ENCODE peak calls at places on chromosomes 16 and 17, in four cellular contexts. One of them, this sample, is unnamed.
A peak's percentile ranks its signal among the peaks of the same experiment; 100 is the strongest.

GRCh38 chr17:44105483-44105882 is 18.0 kb downstream of the HDAC5 start:
- ATAC-seq in left ventricle myocardium superior: no peak
- ATAC-seq in T-cell: no peak
- ATAC-seq in left lung: no peak
- ATAC-seq in this sample: no peak

GRCh38 chr16:30669026-30670000 is 11.1 kb downstream of the FBRS start:
- ATAC-seq in left ventricle myocardium superior: no peak
- ATAC-seq in T-cell: no peak
- ATAC-seq in left lung: no peak
- ATAC-seq in this sample: peak; percentile 22

GRCh38 chr16:19379838-19380237 is 37.8 kb upstream of the TMC5 start:
- ATAC-seq in left ventricle myocardium superior: no peak
- ATAC-seq in T-cell: no peak
- ATAC-seq in left lung: no peak
- ATAC-seq in this sample: no peak

GRCh38 chr17:41308918-41309359 is at the start of gene KRTAP16-1:
- ATAC-seq in left ventricle myocardium superior: no peak
- ATAC-seq in T-cell: peak; percentile 42
- ATAC-seq in left lung: no peak
- ATAC-seq in this sample: peak; percentile 41

GRCh38 chr16:82738699-82739098 is 111.9 kb downstream of the CDH13 start:
- ATAC-seq in left ventricle myocardium superior: no peak
- ATAC-seq in T-cell: no peak
- ATAC-seq in left lung: no peak
- ATAC-seq in this sample: no peak

GRCh38 chr17:48992433-48992832 is 4.8 kb upstream of the IGF2BP1 start:
- ATAC-seq in left ventricle myocardium superior: no peak
- ATAC-seq in T-cell: no peak
- ATAC-seq in left lung: no peak
- ATAC-seq in this sample: no peak

GRCh38 chr17:68199837-68200688 is 47.8 kb upstream of the AMZ2 start:
- ATAC-seq in left ventricle myocardium superior: no peak
- ATAC-seq in T-cell: no peak
- ATAC-seq in left lung: no peak
- ATAC-seq in this sample: no peak

GRCh38 chr17:76141212-76142043 is at the start of gene FOXJ1:
- ATAC-seq in left ventricle myocardium superior: peak; percentile 92
- ATAC-seq in T-cell: peak; percentile 63
- ATAC-seq in left lung: peak; percentile 78
- ATAC-seq in this sample: peak; percentile 83

GRCh38 chr17:13694934-13695333 is 93.2 kb upstream of the HS3ST3A1 start:
- ATAC-seq in left ventricle myocardium superior: no peak
- ATAC-seq in T-cell: no peak
- ATAC-seq in left lung: no peak
- ATAC-seq in this sample: no peak

GRCh38 chr16:82603784-82604411 is 22.9 kb upstream of the CDH13 start:
- ATAC-seq in left ventricle myocardium superior: peak; percentile 92
- ATAC-seq in T-cell: no peak
- ATAC-seq in left lung: peak; percentile 73
- ATAC-seq in this sample: peak; percentile 46

GRCh38 chr17:81483085-81483861 is 29.3 kb downstream of the ACTG1 start:
- ATAC-seq in left ventricle myocardium superior: peak; percentile 24
- ATAC-seq in T-cell: no peak
- ATAC-seq in left lung: no peak
- ATAC-seq in this sample: peak; percentile 2

GRCh38 chr17:40553694-40554534 is 11.4 kb downstream of the CCR7 start:
- ATAC-seq in left ventricle myocardium superior: peak; percentile 57
- ATAC-seq in T-cell: no peak
- ATAC-seq in left lung: peak; percentile 20
- ATAC-seq in this sample: no peak

GRCh38 chr16:46885960-46886763 is 2.0 kb downstream of the GPT2 start:
- ATAC-seq in left ventricle myocardium superior: no peak
- ATAC-seq in T-cell: no peak
- ATAC-seq in left lung: no peak
- ATAC-seq in this sample: peak; percentile 41

GRCh38 chr17:28188841-28189263 is 130.1 kb upstream of the TMEM97 start:
- ATAC-seq in left ventricle myocardium superior: no peak
- ATAC-seq in T-cell: no peak
- ATAC-seq in left lung: no peak
- ATAC-seq in this sample: peak; percentile 93

GRCh38 chr16:3607161-3607560 is 4.2 kb downstream of the SLX4 start:
- ATAC-seq in left ventricle myocardium superior: no peak
- ATAC-seq in T-cell: no peak
- ATAC-seq in left lung: no peak
- ATAC-seq in this sample: no peak

GRCh38 chr16:49940464-49941224 is 84.4 kb upstream of the CNEP1R1 start:
- ATAC-seq in left ventricle myocardium superior: no peak
- ATAC-seq in T-cell: no peak
- ATAC-seq in left lung: no peak
- ATAC-seq in this sample: no peak

GRCh38 chr17:17819561-17819995 is 17.2 kb downstream of the SREBF1 start:
- ATAC-seq in left ventricle myocardium superior: no peak
- ATAC-seq in T-cell: no peak
- ATAC-seq in left lung: peak; percentile 11
- ATAC-seq in this sample: peak; percentile 46

GRCh38 chr17:74601944-74602572 is 10.0 kb upstream of the CD300LD start:
- ATAC-seq in left ventricle myocardium superior: peak; percentile 42
- ATAC-seq in T-cell: no peak
- ATAC-seq in left lung: peak; percentile 57
- ATAC-seq in this sample: peak; percentile 15

GRCh38 chr16:22683730-22684280 is 130.2 kb upstream of the HS3ST2 start:
- ATAC-seq in left ventricle myocardium superior: peak; percentile 7
- ATAC-seq in T-cell: no peak
- ATAC-seq in left lung: no peak
- ATAC-seq in this sample: no peak

GRCh38 chr16:11188801-11189740 is 66.9 kb downstream of the SOCS1 start:
- ATAC-seq in left ventricle myocardium superior: no peak
- ATAC-seq in T-cell: no peak
- ATAC-seq in left lung: no peak
- ATAC-seq in this sample: peak; percentile 62

GRCh38 chr17:59498421-59499307 is 66.7 kb upstream of the DHX40 start:
- ATAC-seq in left ventricle myocardium superior: no peak
- ATAC-seq in T-cell: no peak
- ATAC-seq in left lung: no peak
- ATAC-seq in this sample: no peak

GRCh38 chr16:49786926-49787557 is 68.9 kb downstream of the ZNF423 start:
- ATAC-seq in left ventricle myocardium superior: no peak
- ATAC-seq in T-cell: no peak
- ATAC-seq in left lung: no peak
- ATAC-seq in this sample: no peak

GRCh38 chr16:31138621-31139578 is 3.4 kb upstream of the PRSS8 start:
- ATAC-seq in left ventricle myocardium superior: peak; percentile 17
- ATAC-seq in T-cell: no peak
- ATAC-seq in left lung: peak; percentile 35
- ATAC-seq in this sample: peak; percentile 41

GRCh38 chr17:45156242-45156641 is 5.4 kb upstream of the HEXIM2 start:
- ATAC-seq in left ventricle myocardium superior: no peak
- ATAC-seq in T-cell: no peak
- ATAC-seq in left lung: peak; percentile 53
- ATAC-seq in this sample: no peak

GRCh38 chr17:17416007-17416399 is 60.8 kb upstream of the MED9 start:
- ATAC-seq in left ventricle myocardium superior: no peak
- ATAC-seq in T-cell: peak; percentile 46
- ATAC-seq in left lung: peak; percentile 64
- ATAC-seq in this sample: peak; percentile 61

GRCh38 chr17:21687136-21687953 is 5.0 kb upstream of the KCNJ18 start:
- ATAC-seq in left ventricle myocardium superior: no peak
- ATAC-seq in T-cell: no peak
- ATAC-seq in left lung: no peak
- ATAC-seq in this sample: no peak

GRCh38 chr17:38341035-38341721 is 2.6 kb downstream of the GPR179 start:
- ATAC-seq in left ventricle myocardium superior: peak; percentile 91
- ATAC-seq in T-cell: no peak
- ATAC-seq in left lung: peak; percentile 51
- ATAC-seq in this sample: peak; percentile 43

GRCh38 chr16:1155353-1156110 is 2.6 kb downstream of the CACNA1H start:
- ATAC-seq in left ventricle myocardium superior: no peak
- ATAC-seq in T-cell: no peak
- ATAC-seq in left lung: no peak
- ATAC-seq in this sample: no peak

GRCh38 chr17:31309525-31309924 is 4.3 kb downstream of the EVI2B start:
- ATAC-seq in left ventricle myocardium superior: peak; percentile 54
- ATAC-seq in T-cell: no peak
- ATAC-seq in left lung: peak; percentile 35
- ATAC-seq in this sample: peak; percentile 38

GRCh38 chr16:24858219-24859041 is 12.7 kb downstream of the SLC5A11 start:
- ATAC-seq in left ventricle myocardium superior: peak; percentile 58
- ATAC-seq in T-cell: no peak
- ATAC-seq in left lung: peak; percentile 78
- ATAC-seq in this sample: peak; percentile 47

GRCh38 chr16:87945351-87946042 is 5.7 kb upstream of the BANP start:
- ATAC-seq in left ventricle myocardium superior: peak; percentile 85
- ATAC-seq in T-cell: no peak
- ATAC-seq in left lung: peak; percentile 87
- ATAC-seq in this sample: peak; percentile 78

GRCh38 chr17:67285360-67285759 is 40.4 kb upstream of the HELZ start:
- ATAC-seq in left ventricle myocardium superior: no peak
- ATAC-seq in T-cell: no peak
- ATAC-seq in left lung: no peak
- ATAC-seq in this sample: no peak

GRCh38 chr17:69031839-69032238 is 28.9 kb downstream of the ABCA9 start:
- ATAC-seq in left ventricle myocardium superior: no peak
- ATAC-seq in T-cell: no peak
- ATAC-seq in left lung: no peak
- ATAC-seq in this sample: no peak

GRCh38 chr16:57994778-57995177 is 5.7 kb downstream of the ZNF319 start:
- ATAC-seq in left ventricle myocardium superior: peak; percentile 38
- ATAC-seq in T-cell: no peak
- ATAC-seq in left lung: peak; percentile 38
- ATAC-seq in this sample: peak; percentile 42

This sample was measured in esophagus mucosa.